ENCODE peak calls at places on chromosome 20, in five cellular contexts. One of them, this sample, is unnamed.

GRCh38 chr20:18397090-18397489 is 69.7 kb downstream of the DZANK1 start:
- DNase-seq in BE2C: no peak
- DNase-seq in cardiac muscle cell: no peak
- DNase-seq in Peyer's patch: no peak
- DNase-seq in HCT116: no peak
- DNase-seq in this sample: no peak

GRCh38 chr20:59448828-59449444 is 148.5 kb downstream of the EDN3 start:
- DNase-seq in HCT116: no peak
- DNase-seq in cardiac muscle cell: no peak
- DNase-seq in Peyer's patch: no peak
- DNase-seq in BE2C: no peak
- DNase-seq in this sample: no peak

GRCh38 chr20:64188682-64189529 is 24.7 kb downstream of the MYT1 start:
- DNase-seq in Peyer's patch: no peak
- DNase-seq in cardiac muscle cell: no peak
- DNase-seq in HCT116: peak; percentile 2
- DNase-seq in BE2C: no peak
- DNase-seq in this sample: no peak

GRCh38 chr20:43739148-43739749 is 12.4 kb upstream of the GTSF1L start:
- DNase-seq in Peyer's patch: no peak
- DNase-seq in BE2C: no peak
- DNase-seq in HCT116: no peak
- DNase-seq in cardiac muscle cell: no peak
- DNase-seq in this sample: no peak

GRCh38 chr20:2658414-2659354 is 5.3 kb downstream of the IDH3B start:
- DNase-seq in BE2C: no peak
- DNase-seq in HCT116: no peak
- DNase-seq in Peyer's patch: no peak
- DNase-seq in cardiac muscle cell: no peak
- DNase-seq in this sample: no peak

GRCh38 chr20:584375-585301 is 25.5 kb downstream of the TCF15 start:
- DNase-seq in Peyer's patch: no peak
- DNase-seq in cardiac muscle cell: peak; percentile 32
- DNase-seq in HCT116: peak; percentile 43
- DNase-seq in BE2C: no peak
- DNase-seq in this sample: no peak

GRCh38 chr20:38283236-38283635 is 20.7 kb upstream of the BPI start:
- DNase-seq in BE2C: no peak
- DNase-seq in Peyer's patch: no peak
- DNase-seq in HCT116: no peak
- DNase-seq in cardiac muscle cell: no peak
- DNase-seq in this sample: no peak

GRCh38 chr20:21559305-21559704 is 45.4 kb upstream of the NKX2-2 start:
- DNase-seq in HCT116: no peak
- DNase-seq in cardiac muscle cell: no peak
- DNase-seq in Peyer's patch: no peak
- DNase-seq in BE2C: no peak
- DNase-seq in this sample: no peak

GRCh38 chr20:11454966-11455799 is 462.5 kb upstream of the BTBD3 start:
- DNase-seq in cardiac muscle cell: peak; percentile 5
- DNase-seq in HCT116: peak; percentile 90
- DNase-seq in BE2C: no peak
- DNase-seq in Peyer's patch: no peak
- DNase-seq in this sample: no peak

GRCh38 chr20:38127011-38127621 is 38.0 kb downstream of the TGM2 start:
- DNase-seq in cardiac muscle cell: no peak
- DNase-seq in BE2C: peak; percentile 53
- DNase-seq in Peyer's patch: peak; percentile 49
- DNase-seq in HCT116: peak; percentile 26
- DNase-seq in this sample: no peak

GRCh38 chr20:13455713-13456112 is 183.0 kb downstream of the TASP1 start:
- DNase-seq in cardiac muscle cell: no peak
- DNase-seq in BE2C: no peak
- DNase-seq in Peyer's patch: no peak
- DNase-seq in HCT116: no peak
- DNase-seq in this sample: no peak

GRCh38 chr20:4956200-4956810 is 45.0 kb downstream of the SLC23A2 start:
- DNase-seq in BE2C: no peak
- DNase-seq in Peyer's patch: no peak
- DNase-seq in HCT116: peak; percentile 34
- DNase-seq in cardiac muscle cell: peak; percentile 66
- DNase-seq in this sample: peak; percentile 51

GRCh38 chr20:11522359-11522758 is 395.3 kb upstream of the BTBD3 start:
- DNase-seq in cardiac muscle cell: no peak
- DNase-seq in BE2C: no peak
- DNase-seq in HCT116: no peak
- DNase-seq in Peyer's patch: no peak
- DNase-seq in this sample: no peak

DNA sequence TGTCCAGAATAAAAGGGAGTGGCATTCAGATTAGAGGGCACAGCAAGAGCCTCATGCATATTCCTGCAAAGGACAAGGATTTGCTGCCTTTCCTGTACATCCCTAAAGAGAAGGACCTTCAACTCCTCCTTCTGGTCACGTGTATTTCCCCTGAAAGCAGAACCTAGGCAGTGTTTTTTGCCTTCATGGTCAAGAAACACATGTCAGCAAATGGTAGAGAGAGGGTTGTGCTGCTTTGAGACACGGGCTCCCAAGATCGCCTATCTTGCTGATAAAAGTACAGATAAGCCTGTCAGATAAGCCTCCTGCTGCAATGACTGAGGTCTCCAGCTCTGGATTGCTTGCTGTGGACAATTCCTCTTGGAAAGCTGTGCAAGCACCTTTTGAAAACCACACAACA is 580.9 kb downstream of the CBLN4 start:
- DNase-seq in HCT116: no peak
- DNase-seq in cardiac muscle cell: no peak
- DNase-seq in Peyer's patch: no peak
- DNase-seq in BE2C: no peak
- DNase-seq in this sample: no peak
- H3K9me3 ChIP-seq in HCT116: peaks cover 15% of the 10 kb centered on the region
- H3K9me3 ChIP-seq in cardiac muscle cell: no peaks in the 10 kb centered on the region
- H3K9me3 ChIP-seq in Peyer's patch: no peaks in the 10 kb centered on the region
- H3K9me3 ChIP-seq in BE2C: no peaks in the 10 kb centered on the region
- H3K9me3 ChIP-seq in this sample: no peaks in the 10 kb centered on the region

GRCh38 chr20:50758992-50759391 is 27.6 kb downstream of the PARD6B start:
- DNase-seq in HCT116: no peak
- DNase-seq in cardiac muscle cell: no peak
- DNase-seq in BE2C: no peak
- DNase-seq in Peyer's patch: no peak
- DNase-seq in this sample: no peak
- H3K27me3 ChIP-seq in HCT116: no peaks in the 10 kb centered on the region
- H3K27me3 ChIP-seq in cardiac muscle cell: no peaks in the 10 kb centered on the region
- H3K27me3 ChIP-seq in BE2C: no peaks in the 10 kb centered on the region
- H3K27me3 ChIP-seq in Peyer's patch: no peaks in the 10 kb centered on the region
- H3K27me3 ChIP-seq in this sample: no peaks in the 10 kb centered on the region

GRCh38 chr20:62640870-62641748 is 1.2 kb upstream of the SLCO4A1 start:
- DNase-seq in HCT116: no peak
- DNase-seq in cardiac muscle cell: no peak
- DNase-seq in BE2C: no peak
- DNase-seq in Peyer's patch: no peak
- DNase-seq in this sample: no peak
- H3K4me3 ChIP-seq in HCT116: peak overlapping the region; percentile 80
- H3K4me3 ChIP-seq in cardiac muscle cell: no peak overlapping the region
- H3K4me3 ChIP-seq in BE2C: peak overlapping the region; percentile 83
- H3K4me3 ChIP-seq in Peyer's patch: no peak overlapping the region
- H3K4me3 ChIP-seq in this sample: no peak overlapping the region

DNA sequence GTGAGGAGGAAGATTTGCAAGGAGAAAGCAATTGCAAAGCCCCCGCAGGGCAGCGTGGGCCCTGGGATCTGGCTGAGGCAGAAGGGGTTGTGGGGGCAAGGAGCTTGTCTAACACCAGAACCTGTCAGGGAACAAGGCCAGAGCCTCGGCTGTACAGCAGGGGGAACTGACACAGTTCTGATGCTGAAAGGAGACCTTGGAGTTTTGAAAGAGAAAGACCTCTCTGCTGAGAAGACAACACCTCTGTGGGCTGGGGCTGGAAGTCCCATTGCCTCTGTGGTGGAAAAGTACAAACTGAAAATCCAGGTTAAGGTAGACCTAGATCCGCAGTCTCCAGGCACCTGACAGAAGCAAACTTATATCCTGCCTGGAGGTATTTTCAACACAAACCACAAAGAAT is 86.9 kb upstream of the CST7 start:
- DNase-seq in Peyer's patch: no peak
- DNase-seq in cardiac muscle cell: no peak
- DNase-seq in BE2C: no peak
- DNase-seq in HCT116: no peak
- DNase-seq in this sample: no peak
- H3K9me3 ChIP-seq in Peyer's patch: no peaks in the 10 kb centered on the region
- H3K9me3 ChIP-seq in cardiac muscle cell: no peaks in the 10 kb centered on the region
- H3K9me3 ChIP-seq in BE2C: no peaks in the 10 kb centered on the region
- H3K9me3 ChIP-seq in HCT116: no peaks in the 10 kb centered on the region
- H3K9me3 ChIP-seq in this sample: no peaks in the 10 kb centered on the region

DNA sequence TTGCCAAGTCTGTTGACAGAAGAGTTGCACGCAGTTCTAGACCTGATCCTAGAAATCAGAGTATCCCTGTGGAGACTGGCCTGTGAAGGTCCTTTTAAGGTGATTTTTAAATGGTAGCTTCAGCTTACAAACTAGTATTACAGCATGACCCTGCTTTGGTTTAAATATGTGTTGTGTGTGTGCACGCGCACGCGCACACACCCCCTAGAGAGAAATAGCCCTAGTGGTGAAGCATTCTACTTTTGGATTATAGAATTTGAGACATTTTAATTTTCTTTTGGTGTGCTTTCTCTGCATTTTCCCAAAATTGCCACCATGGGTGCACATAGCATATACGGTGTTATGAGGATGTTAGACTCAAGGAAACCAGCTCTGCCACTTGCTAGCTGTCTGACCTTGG is 19.4 kb downstream of the RIMS4 start:
- DNase-seq in Peyer's patch: no peak
- DNase-seq in cardiac muscle cell: no peak
- DNase-seq in BE2C: no peak
- DNase-seq in HCT116: no peak
- DNase-seq in this sample: no peak
- H3K27me3 ChIP-seq in Peyer's patch: no peaks in the 10 kb centered on the region
- H3K27me3 ChIP-seq in cardiac muscle cell: no peaks in the 10 kb centered on the region
- H3K27me3 ChIP-seq in BE2C: no peaks in the 10 kb centered on the region
- H3K27me3 ChIP-seq in HCT116: peaks cover 18% of the 10 kb centered on the region
- H3K27me3 ChIP-seq in this sample: no peaks in the 10 kb centered on the region

DNA sequence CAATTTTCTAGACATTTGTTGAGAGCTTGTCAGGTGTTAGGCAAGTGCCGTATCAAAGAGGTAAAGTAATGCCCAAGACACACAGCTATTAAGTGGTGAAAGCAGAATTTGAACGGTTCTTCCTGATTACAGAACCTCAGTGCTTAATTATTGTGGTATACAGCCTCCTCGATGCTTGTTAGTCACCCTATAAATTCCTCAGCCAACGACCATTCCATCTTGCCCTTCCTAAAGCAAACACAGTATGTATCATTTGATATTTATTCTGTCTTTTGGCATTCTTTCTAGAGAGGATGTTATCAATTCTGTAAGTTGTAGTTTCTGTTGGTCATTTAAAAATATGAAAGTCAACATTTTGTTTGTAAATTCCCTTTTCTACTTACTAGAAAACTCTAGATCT is 297.8 kb upstream of the BMP2 start:
- DNase-seq in cardiac muscle cell: no peak
- DNase-seq in Peyer's patch: no peak
- DNase-seq in HCT116: no peak
- DNase-seq in BE2C: no peak
- DNase-seq in this sample: no peak
- H3K4me3 ChIP-seq in cardiac muscle cell: no peak overlapping the region
- H3K4me3 ChIP-seq in Peyer's patch: no peak overlapping the region
- H3K4me3 ChIP-seq in HCT116: no peak overlapping the region
- H3K4me3 ChIP-seq in BE2C: no peak overlapping the region
- H3K4me3 ChIP-seq in this sample: no peak overlapping the region

GRCh38 chr20:57998276-57998675 is 230.2 kb downstream of the ANKRD60 start:
- DNase-seq in HCT116: no peak
- DNase-seq in Peyer's patch: peak; percentile 5
- DNase-seq in BE2C: no peak
- DNase-seq in cardiac muscle cell: no peak
- DNase-seq in this sample: no peak
- H3K9me3 ChIP-seq in HCT116: no peaks in the 10 kb centered on the region
- H3K9me3 ChIP-seq in Peyer's patch: no peaks in the 10 kb centered on the region
- H3K9me3 ChIP-seq in BE2C: no peaks in the 10 kb centered on the region
- H3K9me3 ChIP-seq in cardiac muscle cell: no peaks in the 10 kb centered on the region
- H3K9me3 ChIP-seq in this sample: no peaks in the 10 kb centered on the region

GRCh38 chr20:33261465-33261864 is 21.5 kb upstream of the BPIFB1 start:
- DNase-seq in BE2C: no peak
- DNase-seq in cardiac muscle cell: no peak
- DNase-seq in Peyer's patch: no peak
- DNase-seq in HCT116: no peak
- DNase-seq in this sample: no peak
- H3K27me3 ChIP-seq in BE2C: no peaks in the 10 kb centered on the region
- H3K27me3 ChIP-seq in cardiac muscle cell: peaks cover 5% of the 10 kb centered on the region
- H3K27me3 ChIP-seq in Peyer's patch: no peaks in the 10 kb centered on the region
- H3K27me3 ChIP-seq in HCT116: peaks cover under 1% of the 10 kb centered on the region
- H3K27me3 ChIP-seq in this sample: no peaks in the 10 kb centered on the region